ENCODE peak calls at places on chromosomes 11 and 22, in nine cellular contexts. One of them, this sample, is unnamed.

GRCh38 chr11:126109941-126110731 is 47.5 kb upstream of the CDON start:
- DNase-seq in MM.1S: no peak
- DNase-seq in fibroblast of lung: peak
- DNase-seq in neuronal stem cell: no peak
- DNase-seq in endodermal cell: no peak
- DNase-seq in astrocyte: peak
- DNase-seq in kidney: no peak
- DNase-seq in IMR-90: peak
- DNase-seq in HCT116: no peak
- DNase-seq in this sample: no peak

GRCh38 chr11:75317446-75318122 is 33.9 kb downstream of the ARRB1 start:
- DNase-seq in MM.1S: no peak
- DNase-seq in fibroblast of lung: no peak
- DNase-seq in neuronal stem cell: no peak
- DNase-seq in endodermal cell: peak
- DNase-seq in astrocyte: no peak
- DNase-seq in kidney: peak
- DNase-seq in IMR-90: no peak
- DNase-seq in HCT116: no peak
- DNase-seq in this sample: no peak

GRCh38 chr11:117225553-117226170 is 6.2 kb downstream of the PCSK7 start:
- DNase-seq in MM.1S: no peak
- DNase-seq in fibroblast of lung: no peak
- DNase-seq in neuronal stem cell: no peak
- DNase-seq in endodermal cell: no peak
- DNase-seq in astrocyte: no peak
- DNase-seq in kidney: peak
- DNase-seq in IMR-90: no peak
- DNase-seq in HCT116: no peak
- DNase-seq in this sample: no peak

GRCh38 chr11:35934981-35935380 is 8.9 kb upstream of the LDLRAD3 start:
- DNase-seq in MM.1S: no peak
- DNase-seq in fibroblast of lung: no peak
- DNase-seq in neuronal stem cell: no peak
- DNase-seq in endodermal cell: no peak
- DNase-seq in astrocyte: no peak
- DNase-seq in kidney: no peak
- DNase-seq in IMR-90: no peak
- DNase-seq in HCT116: no peak
- DNase-seq in this sample: no peak

GRCh38 chr22:33000342-33001280 is 57.6 kb downstream of the SYN3 start:
- DNase-seq in MM.1S: no peak
- DNase-seq in fibroblast of lung: peak
- DNase-seq in neuronal stem cell: peak
- DNase-seq in endodermal cell: peak
- DNase-seq in astrocyte: no peak
- DNase-seq in kidney: peak
- DNase-seq in IMR-90: peak
- DNase-seq in HCT116: no peak
- DNase-seq in this sample: no peak

GRCh38 chr22:24359452-24360120 is 67.8 kb upstream of the ADORA2A start:
- DNase-seq in MM.1S: no peak
- DNase-seq in fibroblast of lung: no peak
- DNase-seq in neuronal stem cell: no peak
- DNase-seq in endodermal cell: no peak
- DNase-seq in astrocyte: no peak
- DNase-seq in kidney: no peak
- DNase-seq in IMR-90: no peak
- DNase-seq in HCT116: no peak
- DNase-seq in this sample: no peak

GRCh38 chr11:64245797-64246623 is 733 bp downstream of the PPP1R14B start:
- DNase-seq in MM.1S: peak
- DNase-seq in fibroblast of lung: peak
- DNase-seq in neuronal stem cell: no peak
- DNase-seq in endodermal cell: peak
- DNase-seq in astrocyte: peak
- DNase-seq in kidney: peak
- DNase-seq in IMR-90: peak
- DNase-seq in HCT116: no peak
- DNase-seq in this sample: no peak

GRCh38 chr11:74024630-74025029 is 15.7 kb upstream of the UCP3 start:
- DNase-seq in MM.1S: no peak
- DNase-seq in fibroblast of lung: peak
- DNase-seq in neuronal stem cell: no peak
- DNase-seq in endodermal cell: no peak
- DNase-seq in astrocyte: peak
- DNase-seq in kidney: no peak
- DNase-seq in IMR-90: peak
- DNase-seq in HCT116: no peak
- DNase-seq in this sample: no peak

GRCh38 chr22:41480397-41480735 is 11.4 kb downstream of the ACO2 start:
- DNase-seq in MM.1S: no peak
- DNase-seq in fibroblast of lung: peak
- DNase-seq in neuronal stem cell: no peak
- DNase-seq in endodermal cell: no peak
- DNase-seq in astrocyte: peak
- DNase-seq in kidney: no peak
- DNase-seq in IMR-90: peak
- DNase-seq in HCT116: no peak
- DNase-seq in this sample: no peak

GRCh38 chr11:23359297-23359696 is 499.0 kb upstream of the CCDC179 start:
- DNase-seq in MM.1S: peak
- DNase-seq in fibroblast of lung: peak
- DNase-seq in neuronal stem cell: no peak
- DNase-seq in endodermal cell: no peak
- DNase-seq in astrocyte: peak
- DNase-seq in kidney: no peak
- DNase-seq in IMR-90: peak
- DNase-seq in HCT116: no peak
- DNase-seq in this sample: no peak

DNA sequence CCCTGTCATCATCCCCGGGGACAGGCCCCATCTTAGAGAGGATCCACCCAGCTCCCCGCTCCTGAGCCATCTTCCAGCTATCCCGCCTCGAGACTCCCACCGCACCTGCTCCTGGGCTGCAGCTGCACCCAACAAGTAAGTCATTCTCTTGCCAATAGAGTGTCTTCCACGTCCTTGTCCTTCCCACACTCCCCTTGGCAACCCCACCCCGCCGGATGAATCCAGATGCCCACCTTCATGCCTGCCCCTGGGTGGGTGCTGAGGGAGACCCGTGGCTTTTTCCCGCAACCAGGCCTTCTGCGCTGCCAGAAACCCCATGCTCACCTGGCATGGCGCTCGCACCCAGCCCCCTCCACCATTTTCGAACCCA is 11.1 kb upstream of the C11orf24 start:
- DNase-seq in MM.1S: no peak
- DNase-seq in fibroblast of lung: no peak
- DNase-seq in neuronal stem cell: no peak
- DNase-seq in endodermal cell: no peak
- DNase-seq in astrocyte: no peak
- DNase-seq in kidney: no peak
- DNase-seq in IMR-90: no peak
- DNase-seq in HCT116: no peak
- DNase-seq in this sample: no peak
- H3K9ac ChIP-seq in MM.1S: no peak
- H3K9ac ChIP-seq in fibroblast of lung: no peak
- H3K9ac ChIP-seq in neuronal stem cell: no peak
- H3K9ac ChIP-seq in endodermal cell: no peak
- H3K9ac ChIP-seq in astrocyte: no peak
- H3K9ac ChIP-seq in kidney: no peak
- H3K9ac ChIP-seq in IMR-90: no peak
- H3K9ac ChIP-seq in HCT116: no peak
- H3K9ac ChIP-seq in this sample: no peak

GRCh38 chr11:43511959-43512358 is 153.2 kb downstream of the TTC17 start:
- DNase-seq in MM.1S: no peak
- DNase-seq in fibroblast of lung: no peak
- DNase-seq in neuronal stem cell: no peak
- DNase-seq in endodermal cell: no peak
- DNase-seq in astrocyte: no peak
- DNase-seq in kidney: no peak
- DNase-seq in IMR-90: no peak
- DNase-seq in HCT116: no peak
- DNase-seq in this sample: no peak
- H3K9ac ChIP-seq in MM.1S: no peak
- H3K9ac ChIP-seq in fibroblast of lung: no peak
- H3K9ac ChIP-seq in neuronal stem cell: no peak
- H3K9ac ChIP-seq in endodermal cell: no peak
- H3K9ac ChIP-seq in astrocyte: no peak
- H3K9ac ChIP-seq in kidney: no peak
- H3K9ac ChIP-seq in IMR-90: no peak
- H3K9ac ChIP-seq in HCT116: no peak
- H3K9ac ChIP-seq in this sample: no peak

GRCh38 chr11:111923351-111923788 is 4.7 kb downstream of the C11orf52 start:
- DNase-seq in MM.1S: no peak
- DNase-seq in fibroblast of lung: peak
- DNase-seq in neuronal stem cell: no peak
- DNase-seq in endodermal cell: peak
- DNase-seq in astrocyte: peak
- DNase-seq in kidney: no peak
- DNase-seq in IMR-90: peak
- DNase-seq in HCT116: no peak
- DNase-seq in this sample: no peak

GRCh38 chr11:111926505-111927391 is 8.0 kb downstream of the C11orf52 start:
- DNase-seq in MM.1S: peak
- DNase-seq in fibroblast of lung: peak
- DNase-seq in neuronal stem cell: peak
- DNase-seq in endodermal cell: peak
- DNase-seq in astrocyte: peak
- DNase-seq in kidney: peak
- DNase-seq in IMR-90: peak
- DNase-seq in HCT116: peak
- DNase-seq in this sample: no peak

GRCh38 chr11:111922803-111923202 is 4.1 kb downstream of the C11orf52 start:
- DNase-seq in MM.1S: no peak
- DNase-seq in fibroblast of lung: peak
- DNase-seq in neuronal stem cell: no peak
- DNase-seq in endodermal cell: no peak
- DNase-seq in astrocyte: peak
- DNase-seq in kidney: no peak
- DNase-seq in IMR-90: peak
- DNase-seq in HCT116: no peak
- DNase-seq in this sample: no peak

GRCh38 chr11:111923951-111924350 is 5.2 kb downstream of the C11orf52 start:
- DNase-seq in MM.1S: no peak
- DNase-seq in fibroblast of lung: no peak
- DNase-seq in neuronal stem cell: no peak
- DNase-seq in endodermal cell: peak
- DNase-seq in astrocyte: no peak
- DNase-seq in kidney: no peak
- DNase-seq in IMR-90: no peak
- DNase-seq in HCT116: no peak
- DNase-seq in this sample: no peak

GRCh38 chr11:111925953-111926352 is 7.2 kb downstream of the C11orf52 start:
- DNase-seq in MM.1S: no peak
- DNase-seq in fibroblast of lung: no peak
- DNase-seq in neuronal stem cell: no peak
- DNase-seq in endodermal cell: peak
- DNase-seq in astrocyte: no peak
- DNase-seq in kidney: no peak
- DNase-seq in IMR-90: no peak
- DNase-seq in HCT116: no peak
- DNase-seq in this sample: no peak
- H3K9ac ChIP-seq in MM.1S: peak
- H3K9ac ChIP-seq in fibroblast of lung: no peak
- H3K9ac ChIP-seq in neuronal stem cell: no peak
- H3K9ac ChIP-seq in endodermal cell: peak
- H3K9ac ChIP-seq in astrocyte: no peak
- H3K9ac ChIP-seq in kidney: no peak
- H3K9ac ChIP-seq in IMR-90: no peak
- H3K9ac ChIP-seq in HCT116: peak
- H3K9ac ChIP-seq in this sample: no peak

GRCh38 chr11:3123316-3123715 is 41.8 kb downstream of the OSBPL5 start:
- DNase-seq in MM.1S: no peak
- DNase-seq in fibroblast of lung: peak
- DNase-seq in neuronal stem cell: no peak
- DNase-seq in endodermal cell: no peak
- DNase-seq in astrocyte: peak
- DNase-seq in kidney: peak
- DNase-seq in IMR-90: no peak
- DNase-seq in HCT116: no peak
- DNase-seq in this sample: peak

GRCh38 chr11:3124821-3125220 is 40.3 kb downstream of the OSBPL5 start:
- DNase-seq in MM.1S: no peak
- DNase-seq in fibroblast of lung: no peak
- DNase-seq in neuronal stem cell: no peak
- DNase-seq in endodermal cell: peak
- DNase-seq in astrocyte: no peak
- DNase-seq in kidney: peak
- DNase-seq in IMR-90: no peak
- DNase-seq in HCT116: no peak
- DNase-seq in this sample: no peak

GRCh38 chr11:3121931-3122774 is 43.0 kb downstream of the OSBPL5 start:
- DNase-seq in MM.1S: no peak
- DNase-seq in fibroblast of lung: no peak
- DNase-seq in neuronal stem cell: no peak
- DNase-seq in endodermal cell: peak
- DNase-seq in astrocyte: no peak
- DNase-seq in kidney: peak
- DNase-seq in IMR-90: no peak
- DNase-seq in HCT116: no peak
- DNase-seq in this sample: no peak

GRCh38 chr11:3122775-3123201 is 42.3 kb downstream of the OSBPL5 start:
- DNase-seq in MM.1S: no peak
- DNase-seq in fibroblast of lung: no peak
- DNase-seq in neuronal stem cell: no peak
- DNase-seq in endodermal cell: no peak
- DNase-seq in astrocyte: no peak
- DNase-seq in kidney: peak
- DNase-seq in IMR-90: no peak
- DNase-seq in HCT116: no peak
- DNase-seq in this sample: no peak

DNA sequence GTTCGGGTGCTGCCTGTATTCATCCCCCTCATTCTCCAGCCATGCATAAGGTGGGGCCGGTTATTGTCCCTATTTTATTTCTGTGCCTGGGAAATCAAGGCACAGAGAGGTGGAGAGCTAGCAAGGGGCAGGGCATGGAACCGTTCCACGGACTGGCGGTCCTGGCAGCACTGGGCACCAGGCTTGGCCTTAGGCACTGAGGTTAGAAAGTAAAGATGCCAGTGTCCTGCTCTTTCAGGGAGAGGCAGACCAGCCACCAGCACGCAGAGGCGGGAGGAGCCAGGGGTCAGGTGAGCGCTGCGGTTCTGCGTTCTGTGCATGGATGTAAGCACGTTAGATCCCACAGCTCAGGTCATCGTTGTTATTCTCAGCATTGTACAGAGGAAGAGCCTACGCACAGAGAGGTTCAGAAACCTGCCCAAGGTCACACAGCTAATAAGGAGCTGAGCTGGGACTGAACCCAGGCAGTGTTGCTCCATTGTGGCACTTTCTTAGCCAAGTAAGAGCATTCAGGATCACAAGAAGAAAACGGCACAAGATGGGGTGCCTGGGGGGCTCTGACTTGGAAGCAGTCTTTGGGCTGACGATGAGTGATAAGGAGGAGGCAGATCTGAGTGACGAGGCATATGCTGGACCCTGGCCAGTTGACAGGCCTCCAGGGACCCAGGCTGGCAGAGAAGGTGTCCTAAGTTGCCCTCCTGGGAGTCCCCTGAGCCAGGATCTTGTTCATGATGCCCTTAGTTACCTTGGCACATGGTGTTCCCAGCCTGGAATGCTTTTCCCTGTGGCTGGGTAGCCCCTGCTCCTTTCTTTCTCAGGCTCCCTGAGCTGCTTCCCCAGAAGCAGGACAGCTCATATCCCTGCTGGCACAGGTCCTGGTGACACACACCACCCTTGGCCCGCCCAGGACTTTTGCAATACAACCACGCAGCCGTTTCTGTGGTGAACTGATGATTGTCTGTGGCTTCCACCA is 41.1 kb downstream of the OSBPL5 start:
- DNase-seq in MM.1S: no peak
- DNase-seq in fibroblast of lung: peak
- DNase-seq in neuronal stem cell: no peak
- DNase-seq in endodermal cell: peak
- DNase-seq in astrocyte: peak
- DNase-seq in kidney: peak
- DNase-seq in IMR-90: peak
- DNase-seq in HCT116: peak
- DNase-seq in this sample: no peak
- H3K9ac ChIP-seq in MM.1S: no peak
- H3K9ac ChIP-seq in fibroblast of lung: no peak
- H3K9ac ChIP-seq in neuronal stem cell: no peak
- H3K9ac ChIP-seq in endodermal cell: no peak
- H3K9ac ChIP-seq in astrocyte: peak
- H3K9ac ChIP-seq in kidney: no peak
- H3K9ac ChIP-seq in IMR-90: no peak
- H3K9ac ChIP-seq in HCT116: peak
- H3K9ac ChIP-seq in this sample: no peak

This sample was measured in SK-N-MC.